ENCODE peak calls at places on chromosomes 7 and 10, in seven cellular contexts. G, P, N, L, J, Z and O are unnamed samples.

GRCh38 chr7:132148876-132149275 is 427.4 kb downstream of the PLXNA4 start:
- DNase-seq in G (no peak), P (no peak), J (no peak), L (no peak), Z (no peak), N (no peak), O (no peak)

GRCh38 chr7:69922011-69922803 is 323.9 kb downstream of the AUTS2 start:
- DNase-seq in N (no peak), J (no peak), Z (no peak), G (peak; percentile 50), L (no peak), P (no peak), O (no peak)

GRCh38 chr7:130143334-130143732 is 61.9 kb downstream of the TMEM209 start:
- DNase-seq in L (no peak), G (no peak), N (no peak), J (no peak), Z (no peak), P (no peak), O (no peak)

GRCh38 chr7:158024881-158025280 is 562.7 kb downstream of the PTPRN2 start:
- DNase-seq in L (no peak), Z (no peak), N (no peak), G (no peak), P (no peak), J (no peak), O (no peak)

GRCh38 chr10:3813267-3813666 is 28.3 kb upstream of the KLF6 start:
- DNase-seq in P (no peak), J (no peak), G (no peak), Z (no peak), N (no peak), L (no peak), O (no peak)

GRCh38 chr10:68139451-68140272 is 30.4 kb downstream of the MYPN start:
- DNase-seq in L (no peak), P (no peak), Z (no peak), N (no peak), G (no peak), J (no peak), O (no peak)

GRCh38 chr10:120456143-120456625 is 843 bp upstream of the PLPP4 start:
- DNase-seq in L (no peak), N (no peak), J (no peak), G (no peak), Z (no peak), P (no peak), O (no peak)

GRCh38 chr10:635088-635861 is 54.2 kb downstream of the DIP2C start:
- DNase-seq in P (no peak), G (no peak), L (no peak), N (no peak), Z (no peak), J (no peak), O (no peak)

GRCh38 chr7:128115821-128116723 is 84.8 kb upstream of the LRRC4 start:
- DNase-seq in Z (no peak), N (no peak), G (no peak), J (no peak), P (no peak), L (no peak), O (no peak)

GRCh38 chr7:35261041-35261440 is 7.1 kb upstream of the TBX20 start:
- DNase-seq in J (no peak), Z (no peak), L (no peak), G (no peak), N (no peak), P (no peak), O (no peak)
- H3K4me3 ChIP-seq in J (no peak overlapping the region), Z (no peak overlapping the region), L (no peak overlapping the region), G (no peak overlapping the region), N (no peak overlapping the region), P (no peak overlapping the region), O (no peak overlapping the region)

GRCh38 chr10:124380256-124380995 is 38.3 kb downstream of the OAT start:
- DNase-seq in G (no peak), N (no peak), L (no peak), J (no peak), Z (no peak), P (no peak), O (no peak)
- H3K36me3 ChIP-seq in G (no peaks in the 10 kb centered on the region), N (no peaks in the 10 kb centered on the region), L (no peaks in the 10 kb centered on the region), J (no peaks in the 10 kb centered on the region), Z (no peaks in the 10 kb centered on the region), P (no peaks in the 10 kb centered on the region), O (no peaks in the 10 kb centered on the region)

GRCh38 chr7:101781384-101781783 is 36.0 kb upstream of the CUX1 start:
- DNase-seq in J (no peak), N (no peak), P (no peak), L (no peak), G (no peak), Z (no peak), O (no peak)

GRCh38 chr7:101779267-101779666 is 38.2 kb upstream of the CUX1 start:
- DNase-seq in Z (no peak), N (no peak), J (no peak), P (no peak), G (no peak), L (no peak), O (no peak)

GRCh38 chr7:101775181-101775580 is 42.2 kb upstream of the CUX1 start:
- DNase-seq in P (no peak), N (no peak), Z (no peak), G (no peak), J (no peak), L (no peak), O (no peak)

GRCh38 chr7:101780281-101780680 is 37.1 kb upstream of the CUX1 start:
- DNase-seq in Z (no peak), P (no peak), L (no peak), N (no peak), J (no peak), G (no peak), O (no peak)

GRCh38 chr7:101778181-101778580 is 39.2 kb upstream of the CUX1 start:
- DNase-seq in N (no peak), P (no peak), L (no peak), J (no peak), G (no peak), Z (no peak), O (no peak)
- H3K4me3 ChIP-seq in N (no peak overlapping the region), P (no peak overlapping the region), L (no peak overlapping the region), J (no peak overlapping the region), G (no peak overlapping the region), Z (no peak overlapping the region), O (no peak overlapping the region)

DNA sequence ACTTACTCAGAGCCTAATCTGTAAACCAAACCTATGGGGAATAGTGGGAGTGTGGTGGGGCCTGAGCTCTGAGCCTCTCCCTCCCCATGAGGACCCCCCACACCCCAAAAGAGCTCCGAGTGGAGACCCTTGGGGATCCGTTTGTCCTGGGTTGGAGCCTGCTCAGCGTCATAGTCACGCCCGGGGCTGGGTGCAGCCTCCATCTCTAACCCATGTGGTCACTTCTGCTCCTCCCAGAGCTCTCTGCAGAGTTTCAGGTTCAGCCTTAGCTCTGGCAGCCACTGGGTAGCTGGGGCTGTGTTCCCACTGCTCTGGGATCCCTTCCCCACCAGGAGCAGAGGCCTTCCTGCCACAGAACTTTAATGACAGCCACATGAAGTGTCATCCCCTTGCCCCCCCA is 25.9 kb downstream of the PFKFB3 start:
- DNase-seq in L (no peak), Z (no peak), N (no peak), J (no peak), G (no peak), P (no peak), O (no peak)
- H3K36me3 ChIP-seq in L (peaks cover 97% of the 10 kb centered on the region), Z (peaks cover 100% of the 10 kb centered on the region), N (peaks cover 24% of the 10 kb centered on the region), J (peaks cover 68% of the 10 kb centered on the region), G (no peaks in the 10 kb centered on the region), P (peaks cover 98% of the 10 kb centered on the region), O (peaks cover 3% of the 10 kb centered on the region)

GRCh38 chr7:3196629-3197028 is 104.4 kb upstream of the SDK1 start:
- DNase-seq in P (no peak), Z (no peak), J (no peak), N (no peak), G (no peak), L (no peak), O (no peak)

GRCh38 chr7:3194501-3195141 is 106.4 kb upstream of the SDK1 start:
- DNase-seq in N (peak; percentile 97), J (peak; percentile 97), P (no peak), L (peak; percentile 59), Z (no peak), G (peak; percentile 64), O (no peak)

GRCh38 chr7:3195160-3195559 is 105.9 kb upstream of the SDK1 start:
- DNase-seq in J (no peak), P (no peak), L (no peak), Z (no peak), N (no peak), G (no peak), O (no peak)

GRCh38 chr7:3191545-3191944 is 109.5 kb upstream of the SDK1 start:
- DNase-seq in L (no peak), P (no peak), Z (no peak), N (no peak), G (no peak), J (no peak), O (no peak)

GRCh38 chr7:3193721-3194120 is 107.3 kb upstream of the SDK1 start:
- DNase-seq in L (no peak), J (no peak), Z (no peak), G (no peak), N (no peak), P (no peak), O (no peak)
- H3K4me3 ChIP-seq in L (no peak overlapping the region), J (no peak overlapping the region), Z (no peak overlapping the region), G (no peak overlapping the region), N (no peak overlapping the region), P (no peak overlapping the region), O (no peak overlapping the region)

DNA sequence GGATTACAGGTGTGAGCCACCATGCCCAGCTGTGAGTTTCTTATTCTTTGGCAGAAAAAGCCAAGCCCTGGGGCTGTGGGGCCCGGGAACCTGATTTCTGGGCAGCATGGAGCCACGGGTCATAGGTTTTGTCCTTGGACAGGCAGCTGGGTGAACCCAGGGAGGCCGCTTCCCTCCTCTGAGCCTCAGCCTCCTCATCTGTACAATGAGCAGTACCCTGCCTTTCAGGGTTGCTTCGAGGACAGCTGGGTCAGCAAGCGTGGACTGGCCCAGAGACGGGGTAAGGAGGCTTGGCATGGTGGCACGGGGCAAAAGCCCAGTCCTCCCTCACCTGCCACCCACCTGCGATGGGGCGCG is 84.1 kb upstream of the GNA12 start:
- DNase-seq in Z (no peak), L (no peak), G (no peak), J (no peak), P (no peak), N (no peak), O (no peak)
- H3K36me3 ChIP-seq in Z (no peaks in the 10 kb centered on the region), L (no peaks in the 10 kb centered on the region), G (no peaks in the 10 kb centered on the region), J (no peaks in the 10 kb centered on the region), P (no peaks in the 10 kb centered on the region), N (no peaks in the 10 kb centered on the region), O (no peaks in the 10 kb centered on the region)

GRCh38 chr10:101216207-101216607 is 13.1 kb downstream of the LBX1 start:
- DNase-seq in P (no peak), Z (no peak), N (no peak), L (no peak), G (no peak), J (no peak), O (no peak)
- H3K4me3 ChIP-seq in P (peak overlapping the region; percentile 30), Z (no peak overlapping the region), N (no peak overlapping the region), L (no peak overlapping the region), G (no peak overlapping the region), J (no peak overlapping the region), O (no peak overlapping the region)